ENCODE peak calls at places on chromosomes 6 and 20, in six cellular contexts. K, Y, V, N, E and Z are unnamed samples.

GRCh38 chr6:131073577-131073976 is 10.5 kb upstream of the EPB41L2 start:
- DNase-seq in K (no peak), Y (no peak), V (no peak), N (no peak), E (no peak), Z (no peak)

GRCh38 chr6:152091851-152092341 is 284.4 kb downstream of the ESR1 start:
- DNase-seq in K (no peak), Y (no peak), V (no peak), N (peak), E (no peak), Z (no peak)

GRCh38 chr6:159151266-159151855 is 17.8 kb upstream of the FNDC1 start:
- DNase-seq in K (no peak), Y (peak), V (peak), N (peak), E (peak), Z (no peak)

GRCh38 chr6:96613291-96613999 is 50.5 kb downstream of the FHL5 start:
- DNase-seq in K (no peak), Y (no peak), V (no peak), N (no peak), E (no peak), Z (no peak)

GRCh38 chr6:69421986-69422385 is 374.8 kb downstream of the LMBRD1 start:
- DNase-seq in K (no peak), Y (no peak), V (no peak), N (no peak), E (no peak), Z (no peak)

GRCh38 chr20:36548704-36549627 is 7.6 kb downstream of the MYL9 start:
- DNase-seq in K (no peak), Y (no peak), V (no peak), N (no peak), E (peak), Z (no peak)

GRCh38 chr6:20404641-20405032 is 3.0 kb downstream of the E2F3 start:
- DNase-seq in K (no peak), Y (peak), V (no peak), N (peak), E (peak), Z (no peak)

GRCh38 chr6:36246511-36247268 is 23.2 kb upstream of the PNPLA1 start:
- DNase-seq in K (no peak), Y (peak), V (no peak), N (no peak), E (no peak), Z (no peak)

GRCh38 chr6:21653323-21653722 is 59.8 kb downstream of the SOX4 start:
- DNase-seq in K (no peak), Y (no peak), V (no peak), N (no peak), E (no peak), Z (no peak)

GRCh38 chr20:3221398-3222226 is 12.3 kb downstream of the ITPA start:
- DNase-seq in K (no peak), Y (no peak), V (peak), N (no peak), E (no peak), Z (no peak)

GRCh38 chr6:163999475-164000125 is 585.1 kb downstream of the QKI start:
- DNase-seq in K (no peak), Y (no peak), V (no peak), N (no peak), E (no peak), Z (no peak)

GRCh38 chr6:159451051-159451450 is 242.0 kb downstream of the SOD2 start:
- DNase-seq in K (no peak), Y (no peak), V (no peak), N (no peak), E (no peak), Z (peak)

GRCh38 chr20:4297141-4297826 is 281.9 kb upstream of the RNF24 start:
- DNase-seq in K (no peak), Y (no peak), V (no peak), N (no peak), E (no peak), Z (no peak)

GRCh38 chr6:170451762-170452651 is 101.1 kb downstream of the PSMB1 start:
- DNase-seq in K (no peak), Y (no peak), V (no peak), N (no peak), E (no peak), Z (no peak)

GRCh38 chr20:51750037-51750769 is 18.0 kb downstream of the ATP9A start:
- DNase-seq in K (peak), Y (no peak), V (peak), N (peak), E (peak), Z (peak)

GRCh38 chr20:540391-541201 is 3.0 kb downstream of the CSNK2A1 start:
- DNase-seq in K (no peak), Y (no peak), V (no peak), N (no peak), E (no peak), Z (no peak)

GRCh38 chr6:47400581-47400980 is 77.0 kb upstream of the CD2AP start:
- DNase-seq in K (no peak), Y (no peak), V (no peak), N (no peak), E (no peak), Z (no peak)

GRCh38 chr20:43662943-43663655 is 3.8 kb upstream of the MYBL2 start:
- DNase-seq in K (no peak), Y (no peak), V (no peak), N (peak), E (no peak), Z (peak)

GRCh38 chr20:59765599-59766177 is 161.3 kb downstream of the PHACTR3 start:
- DNase-seq in K (no peak), Y (no peak), V (no peak), N (no peak), E (no peak), Z (no peak)

GRCh38 chr6:111727798-111728197 is 122.1 kb upstream of the TRAF3IP2 start:
- DNase-seq in K (no peak), Y (no peak), V (no peak), N (peak), E (no peak), Z (no peak)

GRCh38 chr6:23316131-23316530 is 746.8 kb downstream of the HDGFL1 start:
- DNase-seq in K (no peak), Y (no peak), V (no peak), N (no peak), E (no peak), Z (no peak)

GRCh38 chr6:16691328-16691727 is 69.9 kb downstream of the ATXN1 start:
- DNase-seq in K (no peak), Y (no peak), V (no peak), N (no peak), E (no peak), Z (no peak)
- H3K27ac ChIP-seq in K (no peak), Y (no peak), V (no peak), N (no peak), E (peak), Z (peak)

GRCh38 chr20:17643531-17644188 is 38.4 kb downstream of the RRBP1 start:
- DNase-seq in K (no peak), Y (no peak), V (no peak), N (no peak), E (no peak), Z (no peak)

GRCh38 chr20:17641520-17641964 is 40.5 kb downstream of the RRBP1 start:
- DNase-seq in K (no peak), Y (no peak), V (no peak), N (no peak), E (no peak), Z (no peak)

GRCh38 chr20:17640875-17641378 is 41.1 kb downstream of the RRBP1 start:
- DNase-seq in K (no peak), Y (no peak), V (no peak), N (no peak), E (no peak), Z (no peak)

GRCh38 chr20:17641993-17642392 is 40.0 kb downstream of the RRBP1 start:
- DNase-seq in K (no peak), Y (no peak), V (no peak), N (no peak), E (no peak), Z (no peak)

DNA sequence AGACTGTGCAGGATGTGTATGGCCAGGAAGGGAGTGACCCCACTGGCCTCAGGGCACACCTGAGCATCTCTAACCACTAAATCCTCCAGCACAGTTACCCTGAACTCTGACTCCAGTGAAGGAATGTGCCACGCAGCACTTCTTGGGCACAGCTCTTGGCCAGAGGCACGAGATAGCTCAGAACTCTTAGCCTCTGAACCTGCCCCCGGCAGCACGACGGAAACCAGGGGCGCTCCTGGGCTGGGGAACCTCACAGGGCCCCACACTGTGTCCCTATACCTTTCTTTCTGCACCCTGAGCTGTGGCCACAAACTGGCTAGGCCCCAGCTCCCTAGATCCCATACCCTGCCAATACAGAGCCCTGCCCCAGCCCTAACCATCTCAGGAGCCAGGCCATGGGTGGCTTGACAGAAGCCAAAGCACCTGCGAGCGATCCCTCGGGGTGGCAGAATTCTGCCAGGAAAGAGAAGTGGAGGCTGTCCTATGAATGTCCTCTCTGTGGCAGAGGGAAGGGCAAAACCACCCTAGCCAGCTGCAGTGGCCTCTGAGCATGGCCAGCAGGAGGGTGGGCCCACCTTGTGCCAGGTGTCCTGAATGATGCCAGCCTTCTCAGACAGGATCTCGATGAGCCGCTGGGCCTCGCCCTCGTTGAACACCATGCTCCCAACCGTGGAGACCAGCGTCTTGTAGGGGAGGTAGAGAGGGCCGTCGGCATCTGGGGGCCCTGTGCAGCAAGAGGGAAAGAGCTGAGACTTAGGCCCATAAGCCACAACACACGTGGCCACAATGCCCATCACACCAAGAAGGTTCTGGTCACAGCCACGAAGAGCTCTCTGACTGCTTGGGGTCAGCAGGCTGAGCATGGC is 39.4 kb downstream of the RRBP1 start:
- DNase-seq in K (no peak), Y (no peak), V (no peak), N (no peak), E (no peak), Z (no peak)
- H3K27ac ChIP-seq in K (no peak), Y (no peak), V (peak), N (no peak), E (no peak), Z (no peak)

DNA sequence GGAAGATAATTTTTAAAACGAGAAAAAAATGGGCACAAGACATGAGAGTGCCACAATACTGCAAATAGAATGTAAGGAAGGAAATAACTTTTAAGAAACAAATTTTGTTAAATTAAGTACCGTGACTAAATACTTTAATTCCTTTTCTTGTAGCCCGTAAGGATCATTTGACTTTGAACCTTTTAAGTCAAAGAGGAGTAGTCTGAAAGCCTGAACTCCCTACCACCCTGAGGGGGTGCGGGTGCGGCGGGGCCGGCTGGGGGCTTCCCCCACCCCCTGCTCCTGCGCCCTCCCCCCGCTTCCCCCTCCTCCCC is 231 bp upstream of the PHACTR2 start:
- DNase-seq in K (no peak), Y (no peak), V (no peak), N (no peak), E (no peak), Z (no peak)
- H3K27ac ChIP-seq in K (peak), Y (no peak), V (peak), N (no peak), E (peak), Z (peak)

GRCh38 chr6:129102741-129103140 is 219.8 kb downstream of the LAMA2 start:
- DNase-seq in K (no peak), Y (no peak), V (no peak), N (peak), E (no peak), Z (no peak)
- H3K27ac ChIP-seq in K (no peak), Y (no peak), V (no peak), N (no peak), E (no peak), Z (no peak)

DNA sequence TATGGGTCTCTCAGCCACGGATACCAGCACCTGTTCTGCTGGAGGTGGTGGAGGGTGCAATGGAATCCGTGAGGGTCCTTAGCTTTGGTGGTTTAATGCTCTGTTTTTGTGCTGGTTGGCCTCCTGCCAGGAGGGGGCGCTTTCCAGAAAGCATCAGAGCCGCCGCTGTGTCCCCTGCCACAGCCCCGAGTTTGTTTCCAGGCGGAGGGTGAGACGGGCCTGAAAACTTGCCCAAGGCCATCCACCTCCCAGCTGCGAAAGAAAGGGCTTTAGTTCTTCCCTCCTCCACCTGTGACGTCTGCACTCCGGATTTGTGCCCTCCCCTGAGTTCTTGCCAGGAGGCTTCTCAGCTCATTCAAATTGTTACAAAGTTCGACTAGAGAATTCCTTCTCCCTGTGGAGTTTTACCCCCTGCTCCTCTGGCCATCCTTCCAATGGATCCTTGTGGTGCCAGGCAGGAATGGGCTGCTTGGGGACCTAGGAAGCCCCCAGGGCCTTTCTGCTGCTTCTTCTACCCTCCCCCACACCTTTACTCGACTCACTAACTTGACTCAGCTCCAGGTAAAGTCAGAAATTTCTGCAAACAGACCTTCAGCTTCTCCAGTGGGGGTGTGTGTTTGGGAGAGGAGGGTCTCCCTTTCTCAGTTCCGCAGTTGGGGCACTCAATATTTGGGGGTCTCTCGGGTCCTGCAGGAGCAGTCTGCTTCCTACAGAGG is 873.7 kb downstream of the KIF16B start:
- DNase-seq in K (no peak), Y (no peak), V (no peak), N (no peak), E (peak), Z (no peak)
- H3K27ac ChIP-seq in K (no peak), Y (no peak), V (no peak), N (no peak), E (no peak), Z (peak)